ENCODE peak calls at places on chromosome 5, in eight cellular contexts. V, P, F, K, L, O, N and E are unnamed samples.

GRCh38 chr5:53211799-53212198 is 102.2 kb upstream of the MOCS2 start:
- DNase-seq in O (no peak), F (no peak), K (no peak), N (peak), L (peak), V (no peak), P (peak), E (no peak)

GRCh38 chr5:173378727-173379126 is 50.5 kb upstream of the STC2 start:
- DNase-seq in N (no peak), F (no peak), V (no peak), P (no peak), K (no peak), O (no peak), L (no peak), E (no peak)

GRCh38 chr5:112709416-112709815 is 28.3 kb upstream of the APC start:
- DNase-seq in V (no peak), K (no peak), F (no peak), L (no peak), O (no peak), N (no peak), P (no peak), E (no peak)

GRCh38 chr5:143074414-143074996 is 304.3 kb downstream of the ARHGAP26 start:
- DNase-seq in V (no peak), N (no peak), K (no peak), P (peak), F (no peak), O (no peak), L (no peak), E (no peak)

GRCh38 chr5:88555658-88556057 is 287.0 kb upstream of the TMEM161B start:
- DNase-seq in K (peak), N (no peak), P (no peak), V (no peak), O (no peak), F (no peak), L (no peak), E (no peak)

GRCh38 chr5:137648361-137648760 is 87.5 kb downstream of the KLHL3 start:
- DNase-seq in V (no peak), O (no peak), N (no peak), L (no peak), P (no peak), K (no peak), F (no peak), E (no peak)

GRCh38 chr5:157594237-157594636 is 18.7 kb upstream of the ADAM19 start:
- DNase-seq in L (no peak), V (no peak), P (no peak), N (no peak), F (no peak), O (no peak), K (no peak), E (no peak)

GRCh38 chr5:181194489-181195248 is 10.3 kb downstream of the TRIM7 start:
- DNase-seq in O (no peak), L (no peak), K (no peak), V (no peak), F (no peak), N (no peak), P (no peak), E (no peak)

GRCh38 chr5:54663876-54664275 is 146.3 kb downstream of the SNX18 start:
- DNase-seq in O (no peak), V (no peak), K (no peak), F (no peak), P (peak), N (no peak), L (peak), E (no peak)

GRCh38 chr5:93570294-93571110 is 10.5 kb downstream of the NR2F1-AS1 start:
- DNase-seq in N (no peak), P (no peak), O (no peak), L (no peak), V (no peak), F (no peak), K (no peak), E (no peak)

GRCh38 chr5:132012385-132013005 is 1.0 kb upstream of the ACSL6 start:
- DNase-seq in K (peak), N (no peak), F (no peak), P (peak), O (peak), L (peak), V (peak), E (no peak)

GRCh38 chr5:99940540-99940939 is 594.6 kb upstream of the FAM174A start:
- DNase-seq in K (no peak), N (no peak), O (no peak), V (no peak), L (no peak), F (no peak), P (no peak), E (no peak)

GRCh38 chr5:7754997-7755596 is 95.8 kb downstream of the CFAP90 start:
- DNase-seq in P (peak), F (no peak), V (no peak), O (peak), L (peak), N (peak), K (peak), E (peak)

GRCh38 chr5:72783354-72783753 is 33.1 kb upstream of the TNPO1 start:
- DNase-seq in P (no peak), F (no peak), N (no peak), L (no peak), V (no peak), K (no peak), O (no peak), E (no peak)

GRCh38 chr5:138538943-138539627 is 4.0 kb downstream of the ETF1 start:
- DNase-seq in P (no peak), K (no peak), V (no peak), N (no peak), O (no peak), L (no peak), F (no peak), E (no peak)

GRCh38 chr5:65113766-65114165 is 345.0 kb downstream of the CWC27 start:
- DNase-seq in N (no peak), K (no peak), L (no peak), O (no peak), V (no peak), P (no peak), F (no peak), E (no peak)

GRCh38 chr5:16894236-16895057 is 41.6 kb downstream of the MYO10 start:
- DNase-seq in O (no peak), V (no peak), K (peak), L (peak), P (peak), F (no peak), N (peak), E (no peak)

GRCh38 chr5:180787025-180787424 is 15.6 kb downstream of the MGAT1 start:
- DNase-seq in O (no peak), N (no peak), V (no peak), K (no peak), P (no peak), L (no peak), F (no peak), E (peak)

DNA sequence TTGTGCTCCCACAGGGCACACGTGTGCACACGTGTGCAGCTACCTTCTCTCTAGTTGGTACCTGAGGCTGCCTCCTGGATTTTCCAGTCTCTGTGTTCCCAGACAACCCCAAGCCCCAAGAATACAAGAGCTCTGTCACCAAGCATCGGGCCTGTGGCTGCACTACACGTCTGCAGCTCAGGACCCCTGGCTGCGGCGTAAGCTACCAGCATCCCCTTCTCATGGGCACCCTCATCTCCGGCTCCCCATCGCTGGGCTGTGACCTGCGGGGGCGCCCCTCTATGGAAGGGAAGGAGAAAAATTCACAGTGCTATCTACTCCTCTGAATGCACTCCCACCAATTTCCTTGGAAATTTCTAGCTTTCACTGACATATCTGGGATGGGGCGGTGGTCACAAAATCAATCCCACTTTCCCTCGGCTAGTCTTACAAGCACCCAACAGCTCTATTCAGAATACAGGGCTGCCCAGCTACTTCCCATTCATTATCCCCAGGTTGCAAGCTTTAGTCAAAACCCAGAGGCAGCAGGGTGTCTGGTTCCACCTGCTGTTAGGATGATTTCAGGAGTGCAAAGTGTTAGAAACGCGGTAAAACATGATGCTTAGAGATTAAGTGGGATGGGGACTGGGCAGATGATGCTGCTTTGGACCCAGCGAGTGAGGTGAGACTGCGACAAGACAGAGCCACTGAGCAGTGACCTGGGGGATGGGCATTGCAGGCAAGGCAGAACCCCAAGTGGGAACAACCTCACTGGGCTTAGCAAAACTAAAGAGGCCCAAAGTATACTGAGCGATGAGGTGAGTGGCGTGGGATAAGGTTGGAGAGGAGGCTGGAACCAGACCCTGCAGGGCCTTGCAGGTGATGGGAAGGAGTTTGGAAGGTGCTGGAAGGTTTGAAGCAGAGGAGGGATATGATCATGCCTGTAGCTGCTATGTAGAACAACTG is 121.7 kb downstream of the KCNIP1 start:
- DNase-seq in O (no peak), K (no peak), V (no peak), N (no peak), F (no peak), P (no peak), L (no peak), E (no peak)
- TF ChIP-seq CTCF in O (no peak), K (no peak), V (no peak), N (no peak), F (no peak), P (no peak), L (no peak), E (no peak)

GRCh38 chr5:36041537-36041845 is 25.2 kb downstream of the UGT3A2 start:
- DNase-seq in V (no peak), L (no peak), K (no peak), P (no peak), N (no peak), F (no peak), O (no peak), E (no peak)
- TF ChIP-seq CTCF in V (no peak), L (no peak), K (no peak), P (no peak), N (no peak), F (no peak), O (no peak), E (peak)

GRCh38 chr5:178547753-178548415 is 42.3 kb downstream of the COL23A1 start:
- DNase-seq in V (no peak), L (no peak), P (no peak), F (no peak), N (no peak), O (no peak), K (no peak), E (no peak)

GRCh38 chr5:178547052-178547666 is 43.0 kb downstream of the COL23A1 start:
- DNase-seq in F (no peak), N (no peak), P (no peak), O (no peak), K (no peak), L (no peak), V (no peak), E (no peak)

GRCh38 chr5:178545941-178546674 is 44.1 kb downstream of the COL23A1 start:
- DNase-seq in O (no peak), F (no peak), N (no peak), V (no peak), L (no peak), P (no peak), K (no peak), E (no peak)

GRCh38 chr5:178545156-178545555 is 45.0 kb downstream of the COL23A1 start:
- DNase-seq in O (no peak), L (no peak), V (no peak), F (no peak), P (no peak), N (no peak), K (no peak), E (no peak)

DNA sequence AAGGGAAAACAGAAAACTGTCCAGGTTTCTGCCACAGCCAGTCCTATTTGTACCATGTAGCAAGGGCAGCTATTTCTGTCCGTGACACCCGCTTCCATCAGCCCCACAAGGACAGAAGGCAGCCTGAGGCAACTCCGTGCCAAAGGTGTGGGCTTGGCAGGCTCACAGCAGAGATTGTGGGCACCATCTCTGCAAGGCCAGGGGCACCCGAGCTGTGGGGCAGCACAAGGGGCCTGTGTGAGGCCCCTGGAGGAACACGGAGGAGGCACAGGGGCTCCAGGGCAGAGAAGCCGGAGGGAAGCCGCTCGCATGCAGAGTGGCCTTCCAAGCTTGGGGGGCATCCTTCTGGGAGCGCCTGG is 43.5 kb downstream of the COL23A1 start:
- DNase-seq in V (no peak), N (no peak), P (no peak), O (no peak), K (no peak), F (no peak), L (no peak), E (no peak)
- TF ChIP-seq CTCF in V (no peak), N (no peak), P (no peak), O (no peak), K (no peak), F (no peak), L (no peak), E (no peak)

GRCh38 chr5:77065256-77065655 is 21.8 kb downstream of the ZBED3 start:
- DNase-seq in F (no peak), N (no peak), L (no peak), K (no peak), O (no peak), P (no peak), V (no peak), E (no peak)

GRCh38 chr5:77066823-77067442 is 20.2 kb downstream of the ZBED3 start:
- DNase-seq in P (peak), V (no peak), L (peak), N (no peak), O (no peak), F (no peak), K (no peak), E (no peak)

GRCh38 chr5:77066191-77066590 is 20.9 kb downstream of the ZBED3 start:
- DNase-seq in P (no peak), O (no peak), V (no peak), K (no peak), F (no peak), N (no peak), L (no peak), E (no peak)

GRCh38 chr5:77064040-77064439 is 23.0 kb downstream of the ZBED3 start:
- DNase-seq in K (no peak), L (no peak), V (no peak), F (no peak), O (no peak), P (no peak), N (no peak), E (no peak)
- TF ChIP-seq CTCF in K (no peak), L (no peak), V (no peak), F (no peak), O (no peak), P (no peak), N (peak), E (peak)

GRCh38 chr5:163565492-163565891 is 60.1 kb downstream of the MAT2B start:
- DNase-seq in O (no peak), L (peak), N (no peak), P (no peak), F (no peak), V (no peak), K (no peak), E (no peak)

GRCh38 chr5:163567811-163568210 is 62.4 kb downstream of the MAT2B start:
- DNase-seq in F (no peak), O (no peak), V (no peak), L (no peak), N (no peak), K (no peak), P (no peak), E (no peak)

GRCh38 chr5:163564321-163564924 is 59.0 kb downstream of the MAT2B start:
- DNase-seq in N (peak), V (no peak), L (peak), O (no peak), F (peak), P (peak), K (peak), E (no peak)

GRCh38 chr5:163566678-163567077 is 61.3 kb downstream of the MAT2B start:
- DNase-seq in O (no peak), K (no peak), V (no peak), P (no peak), L (no peak), N (no peak), F (no peak), E (no peak)

DNA sequence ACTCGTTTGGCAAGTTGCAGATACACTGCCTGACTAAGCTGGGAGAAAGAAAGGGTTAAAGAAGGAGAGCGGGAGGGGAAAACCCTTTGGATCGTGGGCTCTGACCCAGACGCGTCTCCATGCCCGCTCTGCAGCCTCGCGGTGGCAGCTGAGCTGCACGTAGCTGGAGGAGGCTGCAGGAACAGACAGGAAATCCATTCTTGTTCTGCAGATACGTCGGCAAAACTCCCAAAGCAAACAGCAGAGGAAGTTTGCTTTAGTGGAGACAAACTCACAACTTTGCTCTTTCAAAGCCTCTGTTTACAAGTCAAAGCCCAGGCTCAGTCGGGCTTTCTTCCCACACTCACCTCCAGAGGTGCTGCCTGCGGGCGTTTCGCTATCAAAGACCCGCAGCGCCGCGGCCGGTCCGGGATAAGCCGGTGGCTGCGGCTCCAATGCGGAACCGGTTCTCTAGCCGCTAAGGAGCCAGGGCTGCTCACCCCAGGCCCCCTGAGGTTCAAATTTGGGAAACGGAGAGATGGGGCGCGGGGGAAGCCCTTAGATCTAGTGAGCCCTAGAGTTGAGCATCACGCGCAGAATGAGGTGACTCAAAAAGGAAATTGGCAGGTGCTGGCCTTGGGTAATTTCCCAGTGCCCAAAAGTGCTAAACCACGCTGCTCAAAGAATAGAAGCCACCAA is 60.7 kb downstream of the MAT2B start:
- DNase-seq in L (peak), N (no peak), P (peak), K (peak), F (no peak), V (no peak), O (no peak), E (no peak)
- TF ChIP-seq CTCF in L (no peak), N (no peak), P (no peak), K (no peak), F (no peak), V (no peak), O (no peak), E (no peak)

DNA sequence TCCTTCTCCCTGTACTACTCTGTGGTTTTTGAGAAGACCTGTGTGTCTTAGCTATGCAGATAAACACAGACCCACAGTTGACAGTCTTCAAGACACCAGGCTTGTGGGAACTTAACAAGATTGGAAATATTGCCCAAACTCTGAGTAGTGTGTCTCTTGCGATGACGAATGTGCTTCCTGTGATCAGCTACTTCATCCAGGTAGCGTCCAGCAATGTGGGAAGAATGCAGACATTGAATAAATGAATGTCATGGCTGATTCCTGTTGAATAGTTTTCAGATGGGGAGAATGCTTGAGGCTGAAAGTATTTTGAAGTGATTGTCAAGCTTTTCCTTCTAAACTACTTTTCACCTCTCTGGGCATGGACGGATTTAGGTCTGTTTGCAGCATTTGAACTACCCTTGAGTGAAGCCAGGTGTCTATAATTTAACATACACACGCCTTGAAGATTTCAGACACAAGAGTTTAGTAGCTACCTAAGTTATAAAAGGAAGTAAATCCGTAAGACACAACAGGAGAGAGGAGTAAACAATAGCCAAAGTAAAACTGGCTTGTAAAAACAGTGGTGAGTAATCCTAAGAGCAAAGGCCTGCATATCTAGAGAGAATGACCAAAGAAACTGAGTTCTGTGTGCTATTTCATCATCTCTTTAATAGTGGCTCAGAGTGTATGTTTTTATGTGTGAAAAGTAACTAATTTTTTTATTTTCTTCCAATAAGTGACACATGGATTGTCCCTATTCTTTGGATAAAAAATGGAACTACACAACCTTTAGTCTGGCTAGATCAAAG is 30.0 kb upstream of the ARL14EPL start:
- DNase-seq in L (peak), V (no peak), F (no peak), O (no peak), P (peak), K (no peak), N (no peak), E (no peak)
- TF ChIP-seq CTCF in L (no peak), V (no peak), F (no peak), O (no peak), P (no peak), K (no peak), N (no peak), E (no peak)

GRCh38 chr5:86971034-86971511 is 296.6 kb upstream of the RASA1 start:
- DNase-seq in N (peak), V (no peak), P (peak), F (no peak), K (no peak), O (no peak), L (peak), E (no peak)
- TF ChIP-seq CTCF in N (peak), V (no peak), P (peak), F (peak), K (no peak), O (no peak), L (peak), E (peak)

GRCh38 chr5:149598966-149599365 is 17.7 kb downstream of the ARHGEF37 start:
- DNase-seq in O (no peak), K (no peak), V (no peak), N (no peak), F (no peak), L (no peak), P (no peak), E (no peak)
- TF ChIP-seq CTCF in O (no peak), K (no peak), V (no peak), N (no peak), F (no peak), L (no peak), P (no peak), E (no peak)

GRCh38 chr5:175738595-175739133 is 80.8 kb downstream of the HRH2 start:
- DNase-seq in F (no peak), O (peak), L (no peak), N (no peak), V (peak), K (no peak), P (peak), E (no peak)

GRCh38 chr5:175741556-175741955 is 83.7 kb downstream of the HRH2 start:
- DNase-seq in F (no peak), N (no peak), K (no peak), V (no peak), O (no peak), L (no peak), P (no peak), E (no peak)

GRCh38 chr5:175742290-175742994 is 84.6 kb downstream of the HRH2 start:
- DNase-seq in L (no peak), N (no peak), F (no peak), V (no peak), O (no peak), K (no peak), P (no peak), E (no peak)

GRCh38 chr5:175738126-175738525 is 80.3 kb downstream of the HRH2 start:
- DNase-seq in V (peak), O (no peak), F (no peak), L (no peak), N (no peak), K (no peak), P (no peak), E (no peak)

GRCh38 chr5:175739973-175740372 is 82.1 kb downstream of the HRH2 start:
- DNase-seq in F (no peak), L (no peak), N (no peak), O (peak), K (no peak), P (no peak), V (no peak), E (no peak)
- TF ChIP-seq CTCF in F (no peak), L (no peak), N (no peak), O (no peak), K (no peak), P (no peak), V (no peak), E (no peak)